ENCODE peak calls at places on chromosomes 1 and 21, in four cellular contexts. One of them, this sample, is unnamed.

GRCh38 chr1:101509370-101509769 is 272.6 kb downstream of the S1PR1 start:
- DNase-seq in tibial artery: no peak
- DNase-seq in AG04449: no peak
- DNase-seq in GM13976: no peak
- DNase-seq in this sample: no peak

GRCh38 chr1:159958721-159959380 is 4.8 kb upstream of the SLAMF9 start:
- DNase-seq in tibial artery: no peak
- DNase-seq in GM13976: no peak
- DNase-seq in AG04449: no peak
- DNase-seq in this sample: peak

GRCh38 chr1:179589524-179589923 is 2.1 kb upstream of the TDRD5 start:
- DNase-seq in AG04449: no peak
- DNase-seq in tibial artery: no peak
- DNase-seq in GM13976: no peak
- DNase-seq in this sample: no peak

GRCh38 chr1:234326493-234327366 is 46.5 kb upstream of the COA6 start:
- DNase-seq in tibial artery: no peak
- DNase-seq in GM13976: peak
- DNase-seq in AG04449: no peak
- DNase-seq in this sample: peak

GRCh38 chr1:98054786-98055185 is 134.0 kb upstream of the DPYD start:
- DNase-seq in AG04449: no peak
- DNase-seq in GM13976: no peak
- DNase-seq in tibial artery: no peak
- DNase-seq in this sample: no peak

GRCh38 chr1:115781343-115781742 is 12.8 kb upstream of the CASQ2 start:
- DNase-seq in GM13976: no peak
- DNase-seq in AG04449: no peak
- DNase-seq in tibial artery: no peak
- DNase-seq in this sample: no peak

GRCh38 chr1:1124786-1125642 is 9.1 kb upstream of the C1orf159 start:
- DNase-seq in GM13976: no peak
- DNase-seq in tibial artery: no peak
- DNase-seq in AG04449: no peak
- DNase-seq in this sample: no peak

GRCh38 chr1:164137273-164137947 is 421.6 kb upstream of the PBX1 start:
- DNase-seq in tibial artery: no peak
- DNase-seq in GM13976: no peak
- DNase-seq in AG04449: no peak
- DNase-seq in this sample: peak

GRCh38 chr1:209873067-209873810 is 45.5 kb downstream of the UTP25 start:
- DNase-seq in GM13976: no peak
- DNase-seq in AG04449: no peak
- DNase-seq in tibial artery: no peak
- DNase-seq in this sample: no peak

GRCh38 chr1:42209516-42210370 is 45.2 kb upstream of the GUCA2A start:
- DNase-seq in GM13976: no peak
- DNase-seq in AG04449: no peak
- DNase-seq in tibial artery: no peak
- DNase-seq in this sample: no peak

GRCh38 chr1:41890841-41891311 is 27.8 kb downstream of the HIVEP3 start:
- DNase-seq in GM13976: no peak
- DNase-seq in tibial artery: no peak
- DNase-seq in AG04449: no peak
- DNase-seq in this sample: no peak

GRCh38 chr21:18985584-18985983 is 582.0 kb upstream of the TMPRSS15 start:
- DNase-seq in GM13976: no peak
- DNase-seq in tibial artery: no peak
- DNase-seq in AG04449: no peak
- DNase-seq in this sample: no peak

GRCh38 chr1:184056921-184057496 is 5.5 kb downstream of the TSEN15 start:
- DNase-seq in GM13976: no peak
- DNase-seq in AG04449: peak
- DNase-seq in tibial artery: no peak
- DNase-seq in this sample: no peak

GRCh38 chr1:108854226-108855019 is 2.5 kb downstream of the AKNAD1 start:
- DNase-seq in GM13976: no peak
- DNase-seq in AG04449: no peak
- DNase-seq in tibial artery: no peak
- DNase-seq in this sample: no peak

GRCh38 chr1:25094995-25095394 is 137.3 kb downstream of the SYF2 start:
- DNase-seq in GM13976: no peak
- DNase-seq in tibial artery: no peak
- DNase-seq in AG04449: no peak
- DNase-seq in this sample: no peak

DNA sequence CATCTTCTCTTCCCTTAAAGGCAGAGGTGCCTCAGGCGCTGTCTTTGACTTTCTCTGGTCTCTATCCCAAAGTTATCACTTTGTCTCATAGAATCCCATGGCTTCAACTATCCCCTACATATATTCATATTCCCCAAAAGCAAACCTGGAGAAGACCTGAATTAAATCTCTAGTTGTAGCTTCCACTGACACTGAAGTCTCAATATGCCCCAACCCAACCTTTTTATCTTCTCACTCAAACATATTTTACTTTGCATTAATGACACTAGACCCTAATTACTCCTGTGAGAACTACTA is 354.5 kb upstream of the DUSP10 start:
- DNase-seq in GM13976: no peak
- DNase-seq in AG04449: no peak
- DNase-seq in tibial artery: no peak
- DNase-seq in this sample: no peak
- TF ChIP-seq CTCF in GM13976: no peak
- TF ChIP-seq CTCF in AG04449: no peak
- TF ChIP-seq CTCF in tibial artery: no peak
- TF ChIP-seq CTCF in this sample: no peak

DNA sequence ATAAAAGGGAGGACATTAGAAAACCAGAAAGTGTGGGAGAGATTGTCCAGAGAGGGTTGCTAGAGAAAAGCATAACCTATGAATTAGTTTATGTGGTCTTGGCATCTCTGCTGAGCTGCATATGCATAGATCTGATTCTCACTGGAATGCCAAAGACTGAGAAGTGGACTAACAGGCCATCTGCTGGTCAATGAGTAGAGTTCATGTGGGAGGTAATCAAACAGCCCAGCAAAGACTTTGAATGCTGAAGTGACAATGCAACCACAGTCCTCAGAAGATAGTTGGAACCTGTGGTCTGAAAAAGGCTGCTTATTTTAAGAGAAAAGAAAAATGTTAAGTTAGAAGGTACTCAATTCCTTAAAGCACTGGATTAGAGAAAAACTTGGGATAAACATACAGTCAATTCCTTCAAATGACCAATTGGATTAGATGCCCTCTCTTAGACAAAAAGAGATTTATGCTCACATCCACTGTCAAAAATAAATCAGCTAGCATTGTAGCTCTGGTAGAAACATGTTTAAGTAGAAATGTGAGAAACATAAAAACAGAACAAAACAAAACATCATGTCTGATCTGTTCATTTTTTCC is 382.8 kb downstream of the AMY1C start:
- DNase-seq in GM13976: peak
- DNase-seq in tibial artery: no peak
- DNase-seq in AG04449: no peak
- DNase-seq in this sample: peak
- TF ChIP-seq CTCF in GM13976: peak
- TF ChIP-seq CTCF in tibial artery: no peak
- TF ChIP-seq CTCF in AG04449: no peak
- TF ChIP-seq CTCF in this sample: peak

GRCh38 chr1:73627723-73628122 is 570.3 kb downstream of the LRRIQ3 start:
- DNase-seq in GM13976: no peak
- DNase-seq in tibial artery: no peak
- DNase-seq in AG04449: no peak
- DNase-seq in this sample: no peak
- TF ChIP-seq CTCF in GM13976: no peak
- TF ChIP-seq CTCF in tibial artery: no peak
- TF ChIP-seq CTCF in AG04449: no peak
- TF ChIP-seq CTCF in this sample: no peak

GRCh38 chr1:203028784-203029553 is 2.7 kb downstream of the PPFIA4 start:
- DNase-seq in GM13976: no peak
- DNase-seq in AG04449: no peak
- DNase-seq in tibial artery: peak
- DNase-seq in this sample: no peak

GRCh38 chr1:203026666-203027663 is 674 bp downstream of the PPFIA4 start:
- DNase-seq in tibial artery: peak
- DNase-seq in AG04449: no peak
- DNase-seq in GM13976: peak
- DNase-seq in this sample: no peak

GRCh38 chr1:203028067-203028783 is 1.9 kb downstream of the PPFIA4 start:
- DNase-seq in AG04449: no peak
- DNase-seq in tibial artery: peak
- DNase-seq in GM13976: no peak
- DNase-seq in this sample: no peak

GRCh38 chr1:203031467-203031866 is 5.2 kb downstream of the PPFIA4 start:
- DNase-seq in GM13976: no peak
- DNase-seq in AG04449: no peak
- DNase-seq in tibial artery: no peak
- DNase-seq in this sample: no peak

DNA sequence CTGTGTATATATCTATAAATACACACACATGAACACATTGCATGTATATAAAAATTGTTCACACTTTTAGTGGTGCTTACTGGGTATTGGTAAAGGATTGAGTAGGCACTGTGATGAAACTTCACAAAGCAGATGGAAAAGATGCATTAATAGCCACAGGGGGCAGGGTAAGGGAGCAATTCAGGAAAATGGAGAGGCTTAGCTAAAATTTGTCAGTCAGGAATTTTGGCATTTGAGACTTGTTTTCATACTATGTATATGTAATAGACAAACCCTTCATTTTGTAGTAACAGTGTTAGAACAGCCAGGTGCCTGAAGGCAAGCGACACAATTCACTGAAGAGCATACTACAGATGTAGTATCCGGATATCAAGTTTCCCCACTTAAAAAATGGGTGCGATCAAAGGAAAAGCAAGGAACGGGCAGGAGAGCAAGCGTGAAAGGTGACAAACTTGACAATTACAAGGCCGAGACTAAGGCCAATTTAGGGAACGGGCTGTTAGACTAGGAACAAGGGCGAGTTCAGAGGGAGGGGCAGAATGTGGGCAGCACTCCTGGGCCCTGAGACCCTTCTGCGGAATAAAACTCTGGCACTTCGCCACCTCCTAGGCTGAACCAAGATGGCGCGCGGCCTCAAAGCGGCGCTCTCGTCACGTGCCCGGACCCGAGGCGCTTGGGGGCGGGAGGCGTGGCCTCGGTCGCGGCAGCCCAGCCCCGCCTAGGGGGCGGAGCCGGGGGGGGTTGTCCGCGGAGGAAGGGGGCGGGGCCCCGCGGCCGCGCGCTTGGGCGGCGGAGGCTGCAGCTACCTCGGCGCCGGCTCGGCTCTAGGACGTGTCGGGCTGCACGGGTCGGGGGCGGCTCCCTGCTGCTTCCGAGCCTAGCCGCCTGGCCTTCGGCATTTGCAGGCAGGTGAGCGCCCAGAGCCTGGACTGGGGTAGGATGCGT is at the start of gene PPFIA4:
- DNase-seq in GM13976: peak
- DNase-seq in tibial artery: peak
- DNase-seq in AG04449: no peak
- DNase-seq in this sample: peak
- TF ChIP-seq CTCF in GM13976: peak
- TF ChIP-seq CTCF in tibial artery: no peak
- TF ChIP-seq CTCF in AG04449: no peak
- TF ChIP-seq CTCF in this sample: no peak

This sample was measured in GM12865.